ENCODE peak calls at places on chromosome 16, in ten cellular contexts. U, V, X, P, L, R, W, B, T and Z are unnamed samples.

GRCh38 chr16:19186403-19186802 is 18.4 kb downstream of the SYT17 start:
- DNase-seq in V (no peak), B (no peak), R (no peak), U (no peak), X (no peak), L (no peak), W (no peak), T (no peak), P (no peak), Z (peak; percentile 76)

GRCh38 chr16:1929578-1930337 is 11.5 kb upstream of the HS3ST6 start:
- DNase-seq in P (peak; percentile 92), X (peak; percentile 92), T (peak; percentile 32), R (peak; percentile 74), L (peak; percentile 53), W (peak; percentile 80), U (peak; percentile 12), B (peak; percentile 88), V (peak; percentile 87), Z (peak; percentile 82)

GRCh38 chr16:87945351-87946042 is 5.7 kb upstream of the BANP start:
- DNase-seq in X (peak; percentile 77), B (peak; percentile 60), U (peak; percentile 63), L (peak; percentile 57), R (no peak), P (no peak), T (no peak), W (peak; percentile 95), V (peak; percentile 42), Z (peak; percentile 77)

GRCh38 chr16:57845115-57845514 is 42.8 kb upstream of the KIFC3 start:
- DNase-seq in P (no peak), R (no peak), V (no peak), L (no peak), W (no peak), B (no peak), T (no peak), X (no peak), U (no peak), Z (no peak)

GRCh38 chr16:55035037-55035436 is 104.4 kb downstream of the IRX5 start:
- DNase-seq in T (no peak), W (no peak), B (peak; percentile 83), R (no peak), V (no peak), U (no peak), X (no peak), L (peak; percentile 46), P (no peak), Z (peak; percentile 4)

GRCh38 chr16:3770530-3770929 is 53.2 kb upstream of the TRAP1 start:
- DNase-seq in P (no peak), U (no peak), X (no peak), T (no peak), B (no peak), W (no peak), V (no peak), L (no peak), R (no peak), Z (no peak)

GRCh38 chr16:3112058-3112880 is at the start of gene ZNF205:
- DNase-seq in X (peak; percentile 84), P (no peak), U (peak; percentile 11), B (peak; percentile 88), W (peak; percentile 92), T (no peak), L (peak; percentile 63), V (no peak), R (no peak), Z (peak; percentile 60)

GRCh38 chr16:84327926-84328505 is 33.3 kb downstream of the WFDC1 start:
- DNase-seq in L (no peak), X (no peak), W (no peak), P (no peak), B (no peak), V (no peak), R (no peak), U (no peak), T (no peak), Z (no peak)

GRCh38 chr16:72679856-72680255 is 368.1 kb downstream of the ZFHX3 start:
- DNase-seq in B (no peak), X (no peak), T (no peak), W (no peak), P (no peak), V (no peak), R (no peak), U (no peak), L (no peak), Z (no peak)

GRCh38 chr16:23979426-23979825 is 143.6 kb downstream of the PRKCB start:
- DNase-seq in R (no peak), X (no peak), P (no peak), W (no peak), U (no peak), L (no peak), B (no peak), V (no peak), T (no peak), Z (no peak)

GRCh38 chr16:28882476-28883180 is 4.3 kb downstream of the ATP2A1 start:
- DNase-seq in L (no peak), V (no peak), T (no peak), B (peak; percentile 63), X (no peak), U (no peak), P (no peak), R (no peak), W (no peak), Z (no peak)

GRCh38 chr16:68704232-68704867 is 32.7 kb upstream of the CDH1 start:
- DNase-seq in B (peak; percentile 93), U (peak; percentile 48), X (peak; percentile 42), R (no peak), L (no peak), W (peak; percentile 76), T (no peak), P (peak; percentile 48), V (peak; percentile 43), Z (peak; percentile 21)

GRCh38 chr16:89449726-89450335 is 40.5 kb downstream of the ANKRD11 start:
- DNase-seq in L (no peak), V (no peak), R (no peak), B (no peak), T (no peak), U (no peak), X (no peak), P (no peak), W (no peak), Z (no peak)

GRCh38 chr16:85181739-85182129 is 69.5 kb upstream of the CIBAR2 start:
- DNase-seq in V (no peak), B (no peak), R (no peak), X (no peak), T (no peak), U (no peak), P (no peak), W (no peak), L (no peak), Z (no peak)

GRCh38 chr16:88552815-88553214 is 17.4 kb upstream of the ZC3H18 start:
- DNase-seq in P (no peak), U (no peak), X (no peak), R (no peak), L (no peak), V (no peak), B (no peak), W (no peak), T (no peak), Z (no peak)

GRCh38 chr16:7218936-7219335 is 113.7 kb upstream of the RBFOX1 start:
- DNase-seq in B (no peak), R (no peak), X (no peak), L (no peak), T (no peak), U (no peak), P (no peak), W (peak; percentile 31), V (no peak), Z (no peak)

GRCh38 chr16:25140459-25140858 is 28.9 kb downstream of the LCMT1 start:
- DNase-seq in P (no peak), U (no peak), W (no peak), L (no peak), R (no peak), X (no peak), V (no peak), T (no peak), B (no peak), Z (no peak)

GRCh38 chr16:89298826-89299225 is 81.3 kb downstream of the ZNF778 start:
- DNase-seq in L (no peak), V (no peak), P (no peak), W (no peak), X (no peak), R (no peak), B (no peak), U (no peak), T (no peak), Z (no peak)

GRCh38 chr16:72884037-72884436 is 163.9 kb downstream of the ZFHX3 start:
- DNase-seq in B (no peak), L (no peak), P (no peak), X (no peak), V (no peak), T (no peak), R (no peak), U (no peak), W (no peak), Z (no peak)